ENCODE peak calls at places on chromosomes 4 and X, in four cellular contexts. Q is epithelial cell of proximal tubule, P is AG10803, I is BJ. X is an unnamed sample.

GRCh38 chrX:115679460-115679859 is 118.5 kb downstream of the PLS3 start:
- DNase-seq in Q (no peak), P (peak), I (no peak), X (no peak)

GRCh38 chrX:15512401-15512965 is 11.9 kb downstream of the BMX start:
- DNase-seq in Q (no peak), P (no peak), I (no peak), X (no peak)

GRCh38 chr4:153521995-153522799 is 56.0 kb downstream of the TMEM131L start:
- DNase-seq in Q (no peak), P (no peak), I (no peak), X (no peak)

GRCh38 chr4:127355738-127356137 is 277.0 kb upstream of the INTU start:
- DNase-seq in Q (no peak), P (no peak), I (no peak), X (no peak)

GRCh38 chr4:23788460-23788859 is 101.4 kb downstream of the PPARGC1A start:
- DNase-seq in Q (peak), P (no peak), I (no peak), X (no peak)

GRCh38 chrX:26442340-26442739 is 226.4 kb downstream of the MAGEB5 start:
- DNase-seq in Q (no peak), P (peak), I (no peak), X (peak)

GRCh38 chr4:168790898-168791297 is 219.2 kb downstream of the CBR4 start:
- DNase-seq in Q (no peak), P (no peak), I (no peak), X (no peak)

GRCh38 chr4:168623484-168623883 is 126.6 kb downstream of the PALLD start:
- DNase-seq in Q (no peak), P (no peak), I (no peak), X (no peak)

GRCh38 chr4:144655491-144655890 is 9.5 kb downstream of the HHIP start:
- DNase-seq in Q (no peak), P (no peak), I (no peak), X (no peak)

GRCh38 chrX:150763810-150764209 is 70.6 kb downstream of the MTMR1 start:
- DNase-seq in Q (no peak), P (no peak), I (no peak), X (no peak)

GRCh38 chrX:1094934-1095333 is 117.5 kb downstream of the CRLF2 start:
- DNase-seq in Q (no peak), P (no peak), I (no peak), X (no peak)

GRCh38 chrX:104254442-104255115 is at the start of gene ESX1:
- DNase-seq in Q (no peak), P (peak), I (no peak), X (peak)

GRCh38 chrX:133444952-133445831 is 29.9 kb upstream of the GPC4 start:
- DNase-seq in Q (peak), P (no peak), I (no peak), X (no peak)

GRCh38 chr4:109303141-109303499 is 662 bp upstream of the COL25A1 start:
- DNase-seq in Q (no peak), P (no peak), I (no peak), X (peak)
- TF ChIP-seq CTCF in Q (no peak), P (no peak), I (no peak), X (no peak)

DNA sequence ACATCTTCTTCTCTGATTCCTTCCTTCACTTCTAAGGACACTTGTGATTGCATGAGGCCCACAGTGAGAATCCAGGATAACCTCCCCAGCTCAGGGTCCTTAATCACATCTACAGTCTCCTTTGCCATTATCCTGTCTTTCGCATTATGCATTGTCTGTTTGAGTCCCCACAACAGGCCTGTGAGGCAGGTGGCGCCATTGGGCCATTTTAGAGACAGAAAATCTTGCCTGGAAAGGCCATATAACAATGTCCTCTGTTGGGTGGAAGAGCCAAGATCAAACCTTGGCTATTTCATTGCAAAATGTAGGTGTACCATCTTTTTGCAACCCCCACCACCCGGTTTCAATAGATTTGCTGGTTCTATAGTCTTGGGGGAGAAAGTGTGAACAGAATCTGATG is 11.8 kb upstream of the DCUN1D4 start:
- DNase-seq in Q (no peak), P (peak), I (no peak), X (peak)
- TF ChIP-seq CTCF in Q (peak), P (peak), I (peak), X (peak)

GRCh38 chr4:189129044-189129443 is 811.6 kb upstream of the FRG1 start:
- DNase-seq in Q (no peak), P (no peak), I (no peak), X (no peak)
- TF ChIP-seq CTCF in Q (no peak), P (no peak), I (no peak), X (no peak)

DNA sequence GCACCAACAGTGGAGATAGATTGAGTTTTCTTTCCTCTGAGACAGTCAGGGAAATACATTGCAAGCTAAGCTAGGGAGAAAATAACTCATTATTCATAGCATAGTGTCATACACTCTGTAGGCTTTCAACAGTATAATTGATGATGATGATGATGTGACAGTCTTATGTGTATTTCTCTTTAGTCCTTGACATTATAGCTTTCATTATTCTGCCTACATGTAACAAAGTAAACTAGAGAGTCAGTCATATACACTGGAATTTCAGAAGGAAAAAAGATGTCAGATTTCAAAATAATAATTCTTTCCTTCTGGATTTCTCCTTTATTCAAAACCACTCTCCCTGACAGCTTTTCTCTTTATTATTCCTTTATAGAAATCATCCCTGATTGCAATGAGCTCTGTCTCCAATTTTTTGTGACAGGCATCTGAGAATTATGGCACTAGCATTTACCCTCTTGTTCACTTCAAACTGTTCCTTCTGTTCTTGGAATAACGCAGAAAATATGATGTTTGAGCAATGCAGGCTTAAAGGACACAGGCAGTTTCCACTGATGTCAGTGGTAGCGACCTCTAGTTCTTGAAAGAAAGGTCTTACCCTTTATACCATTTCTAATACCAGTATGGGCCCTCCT is 169.1 kb upstream of the EPHA5 start:
- DNase-seq in Q (no peak), P (no peak), I (no peak), X (no peak)
- TF ChIP-seq CTCF in Q (no peak), P (no peak), I (no peak), X (no peak)

GRCh38 chr4:94595880-94596483 is 144.2 kb downstream of the PDLIM5 start:
- DNase-seq in Q (peak), P (peak), I (no peak), X (no peak)
- TF ChIP-seq CTCF in Q (peak), P (peak), I (peak), X (peak)

DNA sequence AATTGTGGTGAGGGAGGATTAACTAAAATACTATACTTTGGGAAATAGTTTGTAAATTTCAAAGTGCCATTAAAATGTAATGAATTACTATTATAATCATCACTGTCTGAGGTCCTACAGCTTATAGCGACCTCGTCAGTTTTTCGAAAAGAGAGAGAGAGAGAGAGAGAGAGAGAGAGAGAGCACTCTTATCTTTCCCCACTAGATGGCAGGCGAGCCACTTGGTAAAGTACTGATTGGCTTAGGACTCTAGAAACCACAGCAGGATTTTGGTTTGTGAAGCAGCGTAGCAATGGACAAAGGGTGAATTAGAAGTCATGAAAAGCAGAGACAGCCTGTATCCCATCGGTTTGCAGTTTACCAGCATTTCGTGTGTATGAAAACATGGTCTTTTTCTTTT is 52.5 kb downstream of the LINC00632 start:
- DNase-seq in Q (no peak), P (peak), I (no peak), X (peak)
- TF ChIP-seq CTCF in Q (peak), P (peak), I (peak), X (peak)

DNA sequence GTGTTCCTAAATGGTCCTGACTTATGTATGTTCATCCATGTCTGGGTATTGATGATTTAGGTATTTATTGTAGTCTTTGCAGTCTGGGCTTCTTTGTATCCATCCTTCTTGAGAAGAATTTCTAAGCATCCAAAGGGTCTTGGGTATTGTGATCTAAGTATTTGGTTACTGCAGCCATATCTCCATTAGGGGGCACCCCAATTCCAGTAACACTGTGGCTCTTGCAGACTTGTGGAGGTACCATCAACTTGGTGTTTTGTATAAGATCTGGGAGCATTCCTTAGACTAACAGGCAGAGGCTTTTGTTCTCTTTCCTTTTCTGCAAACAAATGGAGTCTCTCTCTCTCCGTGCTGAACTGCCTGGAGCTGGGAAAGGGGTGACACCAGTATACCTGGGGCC is 113.7 kb upstream of the NEXMIF start:
- DNase-seq in Q (no peak), P (peak), I (no peak), X (no peak)
- TF ChIP-seq CTCF in Q (peak), P (peak), I (peak), X (no peak)

GRCh38 chr4:114649908-114650307 is 51.3 kb downstream of the UGT8 start:
- DNase-seq in Q (no peak), P (no peak), I (no peak), X (no peak)

GRCh38 chr4:114658776-114659175 is 60.2 kb downstream of the UGT8 start:
- DNase-seq in Q (no peak), P (no peak), I (no peak), X (no peak)

GRCh38 chr4:114658179-114658578 is 59.6 kb downstream of the UGT8 start:
- DNase-seq in Q (no peak), P (no peak), I (no peak), X (no peak)

GRCh38 chr4:114653675-114654074 is 55.1 kb downstream of the UGT8 start:
- DNase-seq in Q (no peak), P (no peak), I (no peak), X (no peak)

GRCh38 chr4:114654607-114655006 is 56.0 kb downstream of the UGT8 start:
- DNase-seq in Q (no peak), P (no peak), I (no peak), X (no peak)
- TF ChIP-seq CTCF in Q (no peak), P (no peak), I (no peak), X (no peak)

X was measured in endothelial cell.